ENCODE peak calls at places on chromosomes 6 and 20, in five cellular contexts. One of them, this sample, is unnamed.

GRCh38 chr6:154508573-154509375 is 1.7 kb downstream of the CNKSR3 start:
- DNase-seq in lower lobe of right lung: no peak
- DNase-seq in uterus: no peak
- DNase-seq in kidney: no peak
- DNase-seq in right atrium auricular region: no peak
- DNase-seq in this sample: peak; percentile 29

GRCh38 chr6:169424821-169425240 is 171.2 kb upstream of the THBS2 start:
- DNase-seq in uterus: no peak
- DNase-seq in lower lobe of right lung: no peak
- DNase-seq in right atrium auricular region: no peak
- DNase-seq in kidney: no peak
- DNase-seq in this sample: peak; percentile 84

GRCh38 chr20:57614490-57615471 is 5.4 kb downstream of the ZBP1 start:
- DNase-seq in right atrium auricular region: peak; percentile 48
- DNase-seq in kidney: peak; percentile 49
- DNase-seq in uterus: no peak
- DNase-seq in lower lobe of right lung: no peak
- DNase-seq in this sample: no peak

GRCh38 chr6:143535189-143535614 is 23.7 kb upstream of the FUCA2 start:
- DNase-seq in uterus: no peak
- DNase-seq in lower lobe of right lung: no peak
- DNase-seq in right atrium auricular region: no peak
- DNase-seq in kidney: no peak
- DNase-seq in this sample: no peak

GRCh38 chr6:2984738-2985381 is 13.5 kb upstream of the SERPINB6 start:
- DNase-seq in uterus: no peak
- DNase-seq in right atrium auricular region: no peak
- DNase-seq in kidney: no peak
- DNase-seq in lower lobe of right lung: no peak
- DNase-seq in this sample: no peak

GRCh38 chr6:129843573-129843972 is 17.5 kb downstream of the TMEM244 start:
- DNase-seq in lower lobe of right lung: no peak
- DNase-seq in uterus: no peak
- DNase-seq in kidney: no peak
- DNase-seq in right atrium auricular region: no peak
- DNase-seq in this sample: no peak

GRCh38 chr6:114581293-114581692 is 238.5 kb upstream of the HS3ST5 start:
- DNase-seq in right atrium auricular region: no peak
- DNase-seq in kidney: no peak
- DNase-seq in uterus: no peak
- DNase-seq in lower lobe of right lung: no peak
- DNase-seq in this sample: peak; percentile 8

GRCh38 chr20:40962733-40963504 is 65.7 kb upstream of the TOP1 start:
- DNase-seq in lower lobe of right lung: peak; percentile 73
- DNase-seq in uterus: peak; percentile 71
- DNase-seq in right atrium auricular region: peak; percentile 75
- DNase-seq in kidney: peak; percentile 81
- DNase-seq in this sample: peak; percentile 94

GRCh38 chr20:56995635-56996075 is 270.8 kb downstream of the BMP7 start:
- DNase-seq in kidney: no peak
- DNase-seq in lower lobe of right lung: no peak
- DNase-seq in right atrium auricular region: no peak
- DNase-seq in uterus: no peak
- DNase-seq in this sample: peak; percentile 60

GRCh38 chr6:140062042-140063041 is 687.9 kb upstream of the CITED2 start:
- DNase-seq in lower lobe of right lung: no peak
- DNase-seq in kidney: peak; percentile 71
- DNase-seq in right atrium auricular region: peak; percentile 71
- DNase-seq in uterus: peak; percentile 47
- DNase-seq in this sample: peak; percentile 76

GRCh38 chr6:3867616-3868502 is 18.7 kb downstream of the FAM50B start:
- DNase-seq in lower lobe of right lung: no peak
- DNase-seq in right atrium auricular region: peak; percentile 43
- DNase-seq in uterus: no peak
- DNase-seq in kidney: no peak
- DNase-seq in this sample: peak; percentile 66

GRCh38 chr6:34391023-34391485 is 1.4 kb downstream of the NUDT3 start:
- DNase-seq in right atrium auricular region: no peak
- DNase-seq in kidney: no peak
- DNase-seq in lower lobe of right lung: no peak
- DNase-seq in uterus: peak; percentile 25
- DNase-seq in this sample: peak; percentile 82

GRCh38 chr6:169978615-169979161 is 227.3 kb downstream of the ERMARD start:
- DNase-seq in uterus: no peak
- DNase-seq in lower lobe of right lung: peak; percentile 52
- DNase-seq in kidney: peak; percentile 35
- DNase-seq in right atrium auricular region: no peak
- DNase-seq in this sample: no peak

GRCh38 chr6:37514377-37514776 is 14.7 kb upstream of the CCDC167 start:
- DNase-seq in right atrium auricular region: no peak
- DNase-seq in kidney: no peak
- DNase-seq in uterus: no peak
- DNase-seq in lower lobe of right lung: no peak
- DNase-seq in this sample: peak; percentile 95

GRCh38 chr20:30284533-30284932 is 972.9 kb upstream of the DEFB115 start:
- DNase-seq in uterus: no peak
- DNase-seq in lower lobe of right lung: no peak
- DNase-seq in right atrium auricular region: no peak
- DNase-seq in kidney: no peak
- DNase-seq in this sample: peak; percentile 48

GRCh38 chr20:47493175-47493953 is 8.3 kb upstream of the NCOA3 start:
- DNase-seq in lower lobe of right lung: peak; percentile 87
- DNase-seq in kidney: peak; percentile 89
- DNase-seq in right atrium auricular region: peak; percentile 91
- DNase-seq in uterus: peak; percentile 90
- DNase-seq in this sample: peak; percentile 73

GRCh38 chr6:156919819-156920379 is 142.7 kb downstream of the ARID1B start:
- DNase-seq in lower lobe of right lung: no peak
- DNase-seq in uterus: no peak
- DNase-seq in kidney: no peak
- DNase-seq in right atrium auricular region: no peak
- DNase-seq in this sample: no peak

GRCh38 chr6:125197795-125198269 is 44.3 kb downstream of the TPD52L1 start:
- DNase-seq in right atrium auricular region: peak; percentile 86
- DNase-seq in kidney: peak; percentile 69
- DNase-seq in uterus: peak; percentile 35
- DNase-seq in lower lobe of right lung: peak; percentile 62
- DNase-seq in this sample: peak; percentile 60

GRCh38 chr20:20731000-20731944 is 18.8 kb upstream of the RALGAPA2 start:
- DNase-seq in kidney: no peak
- DNase-seq in lower lobe of right lung: no peak
- DNase-seq in right atrium auricular region: no peak
- DNase-seq in uterus: no peak
- DNase-seq in this sample: no peak
- H3K4me3 ChIP-seq in kidney: no peak overlapping the region
- H3K4me3 ChIP-seq in lower lobe of right lung: no peak overlapping the region
- H3K4me3 ChIP-seq in right atrium auricular region: no peak overlapping the region
- H3K4me3 ChIP-seq in uterus: no peak overlapping the region
- H3K4me3 ChIP-seq in this sample: no peak overlapping the region

GRCh38 chr6:95543798-95544197 is 33.5 kb upstream of the MANEA start:
- DNase-seq in lower lobe of right lung: no peak
- DNase-seq in uterus: no peak
- DNase-seq in kidney: no peak
- DNase-seq in right atrium auricular region: no peak
- DNase-seq in this sample: no peak
- TF ChIP-seq CTCF in lower lobe of right lung: no peak
- TF ChIP-seq CTCF in uterus: no peak
- TF ChIP-seq CTCF in kidney: no peak
- TF ChIP-seq CTCF in right atrium auricular region: no peak
- TF ChIP-seq CTCF in this sample: no peak

DNA sequence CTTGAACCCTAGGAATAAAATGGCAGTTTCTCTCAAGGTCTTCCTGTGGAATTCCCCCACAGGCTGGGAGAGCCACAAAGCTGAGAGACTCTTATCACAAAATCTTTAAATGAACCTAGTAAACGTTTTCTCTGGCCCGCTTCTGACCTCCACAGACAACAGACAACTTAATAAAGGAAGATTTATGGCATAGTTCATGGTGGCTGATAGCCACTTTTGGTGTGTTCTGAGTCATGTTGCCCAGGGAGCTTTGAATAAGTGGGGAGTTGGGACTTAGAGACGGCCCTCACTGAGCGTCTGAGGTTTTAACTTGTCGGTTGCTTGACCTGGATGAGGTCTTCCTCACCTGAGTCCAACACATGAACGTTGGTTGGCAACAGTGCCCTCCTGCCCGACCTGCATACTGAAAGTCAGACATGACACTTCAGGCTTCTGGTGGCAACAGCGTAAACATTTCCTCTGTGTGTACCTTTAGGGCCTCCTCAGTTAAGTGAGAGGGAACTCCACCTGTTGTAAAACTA is 124.2 kb downstream of the FOXO3 start:
- DNase-seq in uterus: no peak
- DNase-seq in lower lobe of right lung: peak; percentile 61
- DNase-seq in kidney: no peak
- DNase-seq in right atrium auricular region: no peak
- DNase-seq in this sample: peak; percentile 73
- H3K4me1 ChIP-seq in uterus: no peaks in the 10 kb centered on the region
- H3K4me1 ChIP-seq in lower lobe of right lung: peaks cover 47% of the 10 kb centered on the region
- H3K4me1 ChIP-seq in kidney: peaks cover 20% of the 10 kb centered on the region
- H3K4me1 ChIP-seq in right atrium auricular region: peaks cover 31% of the 10 kb centered on the region
- H3K4me1 ChIP-seq in this sample: peaks cover 31% of the 10 kb centered on the region

DNA sequence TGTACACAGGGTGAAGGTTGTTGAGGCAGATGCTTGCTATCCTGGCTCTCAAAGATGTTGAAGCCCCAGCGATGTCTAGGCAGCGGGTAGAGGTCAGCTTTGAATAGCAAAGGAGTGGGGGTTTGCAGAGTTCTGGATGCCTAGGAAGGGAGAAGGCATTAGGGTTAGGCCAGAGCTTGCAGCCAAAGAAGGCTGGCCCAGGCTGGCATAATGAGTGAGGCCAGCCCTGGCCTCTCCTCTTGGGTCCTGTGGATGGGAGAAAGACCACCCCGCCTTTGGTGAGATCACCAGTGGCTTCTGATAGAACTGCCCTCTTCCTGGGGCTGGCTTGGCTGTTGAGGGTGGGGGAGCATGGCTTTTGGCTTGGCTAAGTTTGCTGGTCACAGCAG is 406 bp upstream of the WFDC5 start:
- DNase-seq in right atrium auricular region: peak; percentile 26
- DNase-seq in kidney: no peak
- DNase-seq in uterus: no peak
- DNase-seq in lower lobe of right lung: no peak
- DNase-seq in this sample: peak; percentile 81
- H3K4me3 ChIP-seq in right atrium auricular region: no peak overlapping the region
- H3K4me3 ChIP-seq in kidney: no peak overlapping the region
- H3K4me3 ChIP-seq in uterus: no peak overlapping the region
- H3K4me3 ChIP-seq in lower lobe of right lung: no peak overlapping the region
- H3K4me3 ChIP-seq in this sample: no peak overlapping the region

GRCh38 chr20:63360850-63361497 is at the start of gene CHRNA4:
- DNase-seq in uterus: no peak
- DNase-seq in right atrium auricular region: no peak
- DNase-seq in kidney: peak; percentile 61
- DNase-seq in lower lobe of right lung: no peak
- DNase-seq in this sample: no peak
- TF ChIP-seq CTCF in uterus: no peak
- TF ChIP-seq CTCF in right atrium auricular region: no peak
- TF ChIP-seq CTCF in kidney: no peak
- TF ChIP-seq CTCF in lower lobe of right lung: no peak
- TF ChIP-seq CTCF in this sample: no peak

GRCh38 chr6:53529324-53530036 is 15.4 kb downstream of the GCLC start:
- DNase-seq in lower lobe of right lung: no peak
- DNase-seq in right atrium auricular region: no peak
- DNase-seq in kidney: no peak
- DNase-seq in uterus: no peak
- DNase-seq in this sample: no peak
- H3K4me1 ChIP-seq in lower lobe of right lung: peaks cover 5% of the 10 kb centered on the region
- H3K4me1 ChIP-seq in right atrium auricular region: peaks cover 65% of the 10 kb centered on the region
- H3K4me1 ChIP-seq in kidney: peaks cover 8% of the 10 kb centered on the region
- H3K4me1 ChIP-seq in uterus: peaks cover 5% of the 10 kb centered on the region
- H3K4me1 ChIP-seq in this sample: peaks cover 4% of the 10 kb centered on the region

DNA sequence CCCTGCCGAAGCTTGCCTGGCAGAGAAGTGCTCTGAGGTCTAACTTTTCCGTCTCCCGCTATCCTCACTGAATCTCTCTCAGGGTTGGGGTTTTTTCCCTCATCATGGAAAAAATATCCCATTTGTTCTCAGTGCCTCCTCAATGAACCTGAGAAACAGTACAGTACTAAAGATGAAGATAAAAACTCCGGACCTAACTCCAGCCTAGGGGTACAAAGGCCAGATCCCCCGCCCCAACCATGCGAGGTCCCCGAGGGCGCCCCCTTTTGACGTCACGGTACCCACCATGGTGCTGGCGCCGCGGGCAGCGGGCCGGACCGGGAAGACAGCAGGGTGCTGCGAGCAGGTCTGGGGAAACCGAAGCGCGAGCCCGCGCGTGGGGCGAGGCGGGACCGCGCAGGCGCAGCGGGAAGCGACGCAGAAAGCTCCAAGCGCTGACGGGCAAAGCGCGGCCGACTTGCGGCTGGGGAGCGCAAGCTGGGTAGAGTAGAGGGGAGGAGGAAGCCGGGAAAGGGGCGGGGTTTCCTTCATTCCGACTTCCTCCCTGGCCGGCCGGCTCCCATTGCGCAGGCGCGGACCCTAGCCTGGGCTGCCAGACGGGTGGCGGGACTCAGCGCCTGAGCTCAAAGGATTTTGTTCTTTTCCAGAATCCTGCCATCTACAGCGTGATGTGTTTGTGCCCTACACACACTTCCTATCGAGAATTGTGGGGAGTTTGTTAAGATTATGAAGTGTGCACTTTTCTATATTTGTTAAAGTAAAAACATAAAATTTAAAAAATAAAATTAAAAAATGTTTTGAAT is at the start of gene LSM2:
- DNase-seq in lower lobe of right lung: peak; percentile 99
- DNase-seq in right atrium auricular region: peak; percentile 98
- DNase-seq in kidney: peak; percentile 99
- DNase-seq in uterus: peak; percentile 98
- DNase-seq in this sample: peak; percentile 99
- H3K4me3 ChIP-seq in lower lobe of right lung: peak within 1 kb of the TSS; percentile 66
- H3K4me3 ChIP-seq in right atrium auricular region: peak within 1 kb of the TSS; percentile 46
- H3K4me3 ChIP-seq in kidney: peak within 1 kb of the TSS; percentile 94
- H3K4me3 ChIP-seq in uterus: peak within 1 kb of the TSS; percentile 76
- H3K4me3 ChIP-seq in this sample: peak within 1 kb of the TSS; percentile 88

DNA sequence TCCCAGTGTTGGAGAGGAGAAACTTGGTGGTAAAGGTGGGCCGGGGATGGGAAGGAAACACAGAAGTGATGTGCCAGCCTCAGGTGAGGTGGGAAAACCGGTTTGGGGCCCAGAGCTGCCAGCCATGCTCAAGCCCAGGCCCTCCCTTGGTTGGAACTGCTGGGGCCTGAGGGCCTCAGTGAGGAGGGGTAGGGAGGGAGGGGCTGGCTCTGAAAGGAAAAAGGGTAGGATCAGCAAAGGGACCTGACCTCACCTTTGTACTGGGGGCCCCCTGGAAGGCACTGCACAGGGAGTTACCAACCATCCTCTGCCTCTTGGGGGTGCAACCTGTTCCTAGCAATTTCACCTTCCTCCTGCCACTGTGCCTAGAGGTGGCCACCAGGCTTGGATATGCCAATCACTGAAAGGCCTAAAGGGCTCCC is 1.8 kb upstream of the SPEF1 start:
- DNase-seq in kidney: no peak
- DNase-seq in right atrium auricular region: no peak
- DNase-seq in lower lobe of right lung: peak; percentile 53
- DNase-seq in uterus: no peak
- DNase-seq in this sample: no peak
- TF ChIP-seq CTCF in kidney: no peak
- TF ChIP-seq CTCF in right atrium auricular region: no peak
- TF ChIP-seq CTCF in lower lobe of right lung: no peak
- TF ChIP-seq CTCF in uterus: no peak
- TF ChIP-seq CTCF in this sample: no peak

GRCh38 chr6:70709826-70710225 is 42.1 kb downstream of the SMAP1 start:
- DNase-seq in uterus: no peak
- DNase-seq in lower lobe of right lung: no peak
- DNase-seq in kidney: no peak
- DNase-seq in right atrium auricular region: no peak
- DNase-seq in this sample: no peak
- H3K4me1 ChIP-seq in uterus: no peaks in the 10 kb centered on the region
- H3K4me1 ChIP-seq in lower lobe of right lung: peaks cover 5% of the 10 kb centered on the region
- H3K4me1 ChIP-seq in kidney: no peaks in the 10 kb centered on the region
- H3K4me1 ChIP-seq in right atrium auricular region: no peaks in the 10 kb centered on the region
- H3K4me1 ChIP-seq in this sample: no peaks in the 10 kb centered on the region

This sample was measured in osteoblast.